ENCODE peak calls at places on chromosomes 5 and 9, in four cellular contexts. W, M, B and U are unnamed samples.
A peak's percentile ranks its signal among the peaks of the same experiment; 100 is the strongest.

GRCh38 chr9:9791621-9792020 is 821.2 kb downstream of the PTPRD start:
- DNase-seq in W (no peak), M (no peak), B (no peak), U (no peak)

GRCh38 chr9:2241461-2241874 is 226.3 kb downstream of the SMARCA2 start:
- DNase-seq in W (peak; percentile 40), M (no peak), B (no peak), U (no peak)

GRCh38 chr5:30405821-30406220 is 787.7 kb upstream of the CDH6 start:
- DNase-seq in W (no peak), M (no peak), B (no peak), U (no peak)

GRCh38 chr9:16867571-16868311 is 2.7 kb downstream of the BNC2 start:
- DNase-seq in W (no peak), M (no peak), B (no peak), U (no peak)

GRCh38 chr9:20028849-20029231 is 240.0 kb upstream of the SLC24A2 start:
- DNase-seq in W (no peak), M (no peak), B (no peak), U (no peak)

GRCh38 chr9:90943341-90943740 is 141.7 kb downstream of the SYK start:
- DNase-seq in W (no peak), M (no peak), B (no peak), U (no peak)

GRCh38 chr9:136138566-136138965 is 19.9 kb upstream of the TMEM250 start:
- DNase-seq in W (peak; percentile 60), M (peak; percentile 43), B (no peak), U (no peak)

GRCh38 chr5:151047814-151048425 is 27.5 kb downstream of the GPX3 start:
- DNase-seq in W (no peak), M (peak; percentile 25), B (no peak), U (no peak)

GRCh38 chr9:77916410-77916819 is 115.2 kb downstream of the GNAQ start:
- DNase-seq in W (no peak), M (no peak), B (no peak), U (no peak)

GRCh38 chr5:177133845-177134652 is 476 bp downstream of the NSD1 start:
- DNase-seq in W (peak; percentile 71), M (peak; percentile 55), B (no peak), U (no peak)

GRCh38 chr5:35644543-35644942 is 26.9 kb downstream of the SPEF2 start:
- DNase-seq in W (no peak), M (no peak), B (no peak), U (peak; percentile 26)